ENCODE peak calls at places on chromosomes 7 and 10, in four cellular contexts. L is tibial artery; O is body of pancreas; N is CD4-positive, CD25-positive, alpha-beta regulatory T cell. M is an unnamed sample. For H3K36me3, the result is how much of the 10 kb centered on the place peaks cover.

GRCh38 chr7:64853679-64854078 is 49.4 kb upstream of the ZNF273 start:
- DNase-seq in L (no peak), O (no peak), N (no peak), M (no peak)

GRCh38 chr10:114684085-114684821 is 26.2 kb upstream of the ABLIM1 start:
- DNase-seq in L (no peak), O (peak), N (no peak), M (peak)

GRCh38 chr10:66837335-66837734 is 88.5 kb upstream of the LRRTM3 start:
- DNase-seq in L (no peak), O (no peak), N (no peak), M (no peak)

GRCh38 chr10:48523820-48524758 is 80.8 kb downstream of the ARHGAP22 start:
- DNase-seq in L (peak), O (no peak), N (no peak), M (no peak)

GRCh38 chr7:17651926-17652385 is 288.3 kb downstream of the SNX13 start:
- DNase-seq in L (no peak), O (no peak), N (no peak), M (peak)

GRCh38 chr7:105759670-105760548 is 116.5 kb downstream of the ATXN7L1 start:
- DNase-seq in L (no peak), O (peak), N (peak), M (peak)

GRCh38 chr7:98984126-98984525 is 105.8 kb downstream of the TRRAP start:
- DNase-seq in L (no peak), O (no peak), N (no peak), M (no peak)

GRCh38 chr10:15791816-15792524 is 68.3 kb downstream of the MINDY3 start:
- DNase-seq in L (peak), O (no peak), N (no peak), M (no peak)

GRCh38 chr7:92641921-92642511 is 51.8 kb upstream of the FAM133B start:
- DNase-seq in L (no peak), O (no peak), N (peak), M (peak)

GRCh38 chr7:21108182-21108581 is 319.7 kb upstream of the SP4 start:
- DNase-seq in L (no peak), O (peak), N (no peak), M (no peak)

GRCh38 chr7:43479042-43479441 is 103.9 kb upstream of the STK17A start:
- DNase-seq in L (no peak), O (no peak), N (peak), M (peak)

GRCh38 chr7:77757589-77757988 is 40.6 kb downstream of the TMEM60 start:
- DNase-seq in L (no peak), O (no peak), N (no peak), M (no peak)

GRCh38 chr7:35717013-35717412 is 22.1 kb upstream of the HERPUD2 start:
- DNase-seq in L (no peak), O (no peak), N (no peak), M (no peak)

GRCh38 chr10:114697061-114697598 is 39.1 kb upstream of the ABLIM1 start:
- DNase-seq in L (no peak), O (no peak), N (no peak), M (peak)

GRCh38 chr7:128919881-128920789 is 9.6 kb upstream of the KCP start:
- DNase-seq in L (no peak), O (no peak), N (no peak), M (no peak)

GRCh38 chr7:15571303-15571878 is 9.6 kb upstream of the AGMO start:
- DNase-seq in L (no peak), O (no peak), N (no peak), M (peak)

GRCh38 chr10:55400075-55400474 is 599.0 kb upstream of the PCDH15 start:
- DNase-seq in L (no peak), O (no peak), N (no peak), M (no peak)

GRCh38 chr7:32428546-32428945 is 61.6 kb downstream of the LSM5 start:
- DNase-seq in L (no peak), O (no peak), N (no peak), M (no peak)

GRCh38 chr10:112842832-112843360 is 107.2 kb upstream of the TCF7L2 start:
- DNase-seq in L (no peak), O (no peak), N (no peak), M (no peak)

GRCh38 chr10:122682522-122682921 is 17.1 kb downstream of the C10orf120 start:
- DNase-seq in L (no peak), O (no peak), N (no peak), M (no peak)

GRCh38 chr10:95445223-95445836 is 115.8 kb downstream of the SORBS1 start:
- DNase-seq in L (peak), O (peak), N (no peak), M (peak)

GRCh38 chr10:5551531-5552375 is 27.0 kb downstream of the CALML3 start:
- DNase-seq in L (peak), O (no peak), N (no peak), M (peak)

GRCh38 chr10:62021978-62022802 is 120.7 kb downstream of the ARID5B start:
- DNase-seq in L (no peak), O (no peak), N (no peak), M (no peak)

GRCh38 chr7:112938895-112939588 is 147.6 kb downstream of the GPR85 start:
- DNase-seq in L (peak), O (peak), N (no peak), M (no peak)

GRCh38 chr10:19640864-19641263 is 175.4 kb upstream of the PLXDC2 start:
- DNase-seq in L (no peak), O (no peak), N (no peak), M (no peak)

GRCh38 chr7:115838829-115839228 is 191.7 kb downstream of the TFEC start:
- DNase-seq in L (no peak), O (no peak), N (no peak), M (peak)

GRCh38 chr10:31947144-31947926 is 18.7 kb upstream of the ARHGAP12 start:
- DNase-seq in L (no peak), O (no peak), N (no peak), M (peak)

GRCh38 chr10:23280420-23281043 is 64.1 kb downstream of the C10orf67 start:
- DNase-seq in L (no peak), O (no peak), N (no peak), M (no peak)

GRCh38 chr7:105954711-105955110 is 8.4 kb upstream of the CDHR3 start:
- DNase-seq in L (no peak), O (no peak), N (no peak), M (no peak)

GRCh38 chr10:116990276-116990800 is 14.6 kb downstream of the SHTN1 start:
- DNase-seq in L (no peak), O (no peak), N (no peak), M (no peak)

GRCh38 chr7:69858471-69858870 is 260.2 kb downstream of the AUTS2 start:
- DNase-seq in L (no peak), O (no peak), N (no peak), M (no peak)

GRCh38 chr7:69860486-69860885 is 262.2 kb downstream of the AUTS2 start:
- DNase-seq in L (no peak), O (no peak), N (no peak), M (no peak)

GRCh38 chr7:69861233-69861632 is 263.0 kb downstream of the AUTS2 start:
- DNase-seq in L (no peak), O (no peak), N (no peak), M (no peak)

GRCh38 chr7:69856991-69857390 is 258.7 kb downstream of the AUTS2 start:
- DNase-seq in L (no peak), O (no peak), N (no peak), M (no peak)

DNA sequence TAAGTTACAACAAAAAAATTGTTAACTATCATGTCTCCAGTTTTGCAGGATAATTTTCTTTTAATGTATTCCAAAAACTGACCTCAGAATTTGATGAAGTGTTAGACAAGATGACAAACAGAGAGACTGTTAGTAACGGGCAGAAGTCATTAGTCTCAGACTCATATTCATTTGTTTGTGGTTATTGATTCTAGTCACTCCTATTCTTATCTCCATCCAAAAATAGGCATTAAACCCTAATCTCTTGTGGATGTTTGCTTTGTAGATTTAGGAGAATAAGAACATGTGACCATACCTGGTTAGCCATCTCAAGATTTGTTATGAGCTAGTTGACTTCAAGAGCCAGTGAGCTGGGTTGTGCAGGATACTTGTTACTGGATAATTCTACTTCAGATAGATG is 261.1 kb downstream of the AUTS2 start:
- DNase-seq in L (no peak), O (no peak), N (no peak), M (no peak)
- H3K36me3 ChIP-seq in L (under half), O (under half), N (under half), M (under half)

GRCh38 chr7:50400114-50400513 is 50.0 kb downstream of the FIGNL1 start:
- DNase-seq in L (no peak), O (no peak), N (no peak), M (no peak)

GRCh38 chr7:50406935-50407334 is 43.2 kb downstream of the FIGNL1 start:
- DNase-seq in L (no peak), O (no peak), N (no peak), M (peak)

GRCh38 chr7:50405246-50405645 is 44.9 kb downstream of the FIGNL1 start:
- DNase-seq in L (no peak), O (no peak), N (no peak), M (no peak)

GRCh38 chr7:50399635-50400034 is 50.5 kb downstream of the FIGNL1 start:
- DNase-seq in L (no peak), O (no peak), N (no peak), M (no peak)

GRCh38 chr7:50404392-50404791 is 45.8 kb downstream of the FIGNL1 start:
- DNase-seq in L (no peak), O (no peak), N (no peak), M (no peak)
- H3K36me3 ChIP-seq in L (under half), O (under half), N (half or more), M (under half)

GRCh38 chr10:101807158-101807557 is 11.1 kb downstream of the OGA start:
- DNase-seq in L (no peak), O (no peak), N (no peak), M (no peak)
- H3K36me3 ChIP-seq in L (half or more), O (under half), N (half or more), M (under half)

DNA sequence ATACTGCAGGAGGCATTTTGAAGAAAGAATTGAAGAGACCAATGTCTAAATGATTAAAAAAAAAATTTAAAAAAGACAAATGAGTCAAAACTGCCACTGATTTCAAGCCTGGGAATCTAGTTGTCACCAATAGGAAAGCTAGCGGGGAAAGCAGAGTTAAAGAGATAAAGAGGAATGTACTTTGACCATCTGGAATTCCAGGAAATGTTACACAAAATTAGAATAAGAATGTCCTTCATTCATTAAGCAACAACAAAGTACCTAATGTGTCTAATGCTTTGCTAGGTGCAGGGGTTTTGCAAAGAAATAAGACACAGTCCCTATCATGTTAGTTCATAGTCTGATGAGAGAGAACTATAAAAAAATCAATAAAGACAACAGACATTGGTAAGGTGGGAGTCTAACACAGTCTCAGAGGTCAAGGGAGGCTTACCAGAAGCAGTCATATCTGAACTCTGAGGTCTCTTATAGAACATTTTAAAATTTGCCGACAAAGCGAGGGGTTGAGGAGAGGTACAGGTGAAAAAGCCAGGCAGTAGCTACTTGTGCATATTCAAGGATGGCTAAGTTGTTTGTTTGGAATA is 8.8 kb upstream of the TYSND1 start:
- DNase-seq in L (no peak), O (no peak), N (no peak), M (no peak)
- H3K36me3 ChIP-seq in L (half or more), O (under half), N (half or more), M (under half)

DNA sequence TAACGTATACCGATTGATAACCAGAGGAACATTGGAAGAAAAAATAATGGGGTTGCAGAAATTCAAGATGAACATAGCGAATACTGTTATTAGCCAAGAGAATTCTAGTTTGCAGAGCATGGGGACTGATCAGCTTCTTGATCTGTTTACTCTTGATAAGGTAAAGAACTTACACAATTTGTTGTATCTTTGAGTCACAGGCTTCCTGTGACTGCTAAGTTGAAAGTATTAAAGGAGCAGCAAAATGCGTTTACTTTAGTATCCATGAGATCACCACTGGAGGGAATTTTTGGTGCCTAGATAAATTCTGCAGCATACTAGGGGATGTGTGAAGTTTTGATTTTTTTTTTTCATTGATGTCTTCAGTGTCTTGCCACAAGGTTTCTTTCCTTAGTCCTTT is 103.6 kb downstream of the BTAF1 start:
- DNase-seq in L (no peak), O (no peak), N (no peak), M (peak)
- H3K36me3 ChIP-seq in L (half or more), O (under half), N (half or more), M (under half)

GRCh38 chr7:74709880-74710671 is 52.6 kb downstream of the GTF2I start:
- DNase-seq in L (no peak), O (no peak), N (no peak), M (no peak)
- H3K36me3 ChIP-seq in L (half or more), O (under half), N (half or more), M (under half)

GRCh38 chr10:119910689-119911088 is 18.2 kb downstream of the SEC23IP start:
- DNase-seq in L (no peak), O (no peak), N (no peak), M (no peak)
- H3K36me3 ChIP-seq in L (half or more), O (under half), N (half or more), M (under half)

GRCh38 chr7:47529826-47530555 is 51.9 kb downstream of the TNS3 start:
- DNase-seq in L (no peak), O (no peak), N (no peak), M (no peak)
- H3K36me3 ChIP-seq in L (under half), O (under half), N (under half), M (under half)

DNA sequence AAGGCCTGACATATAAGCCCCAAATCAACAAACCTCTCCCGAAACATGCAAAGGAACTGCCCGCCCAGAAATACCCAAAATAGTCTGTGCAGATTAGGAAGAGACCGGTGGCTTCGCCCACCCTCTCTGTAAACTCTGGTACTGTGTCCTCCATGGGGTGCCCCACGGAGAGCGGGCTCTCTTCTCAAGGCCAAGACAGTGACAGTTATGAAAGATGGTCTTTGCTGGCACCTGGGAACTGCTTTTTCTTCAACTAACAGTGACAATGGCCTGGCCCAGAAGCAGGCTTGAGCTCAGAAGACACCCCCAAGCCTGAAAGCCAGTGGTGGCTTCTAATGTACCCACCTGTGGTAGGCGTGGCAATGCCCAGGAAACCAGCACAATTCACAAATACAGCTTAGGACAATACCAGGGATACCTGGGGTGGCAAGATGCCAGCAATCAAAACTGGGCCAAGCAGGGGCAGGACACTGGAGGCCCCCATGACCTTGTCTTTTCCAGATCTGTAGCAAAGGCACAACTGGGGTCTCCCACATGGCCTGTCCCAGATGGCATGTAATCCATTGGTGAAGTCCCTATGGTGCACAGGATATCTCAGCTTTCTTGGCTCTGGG is 107.6 kb downstream of the NEURL1 start:
- DNase-seq in L (no peak), O (no peak), N (no peak), M (no peak)
- H3K36me3 ChIP-seq in L (under half), O (under half), N (under half), M (under half)